ENCODE peak calls at places on chromosome 2, in seven cellular contexts. One of them, this sample, is unnamed. For H3K4me1, the result is how much of the 10 kb centered on the place peaks cover.

GRCh38 chr2:28926837-28927236 is 32.4 kb downstream of the WDR43 start:
- DNase-seq in stomach: no peak
- DNase-seq in H1: no peak
- DNase-seq in spleen: no peak
- DNase-seq in prostate gland: no peak
- DNase-seq in breast epithelium: no peak
- DNase-seq in HCT116: no peak
- DNase-seq in this sample: no peak

GRCh38 chr2:127805491-127805890 is 5.5 kb downstream of the WDR33 start:
- DNase-seq in stomach: no peak
- DNase-seq in breast epithelium: no peak
- DNase-seq in HCT116: no peak
- DNase-seq in H1: no peak
- DNase-seq in prostate gland: no peak
- DNase-seq in spleen: no peak
- DNase-seq in this sample: no peak

GRCh38 chr2:5723791-5724735 is 31.9 kb downstream of the SOX11 start:
- DNase-seq in spleen: no peak
- DNase-seq in breast epithelium: no peak
- DNase-seq in stomach: no peak
- DNase-seq in H1: no peak
- DNase-seq in prostate gland: no peak
- DNase-seq in HCT116: no peak
- DNase-seq in this sample: peak

GRCh38 chr2:179900655-179901054 is 39.2 kb upstream of the ZNF385B start:
- DNase-seq in breast epithelium: no peak
- DNase-seq in H1: no peak
- DNase-seq in spleen: no peak
- DNase-seq in stomach: no peak
- DNase-seq in HCT116: no peak
- DNase-seq in prostate gland: no peak
- DNase-seq in this sample: no peak

GRCh38 chr2:219314804-219315468 is 5.7 kb upstream of the PTPRN start:
- DNase-seq in HCT116: no peak
- DNase-seq in breast epithelium: no peak
- DNase-seq in stomach: no peak
- DNase-seq in H1: no peak
- DNase-seq in prostate gland: no peak
- DNase-seq in spleen: no peak
- DNase-seq in this sample: no peak

GRCh38 chr2:229003256-229003655 is 267.8 kb downstream of the PID1 start:
- DNase-seq in HCT116: no peak
- DNase-seq in H1: no peak
- DNase-seq in stomach: no peak
- DNase-seq in prostate gland: no peak
- DNase-seq in breast epithelium: no peak
- DNase-seq in spleen: no peak
- DNase-seq in this sample: no peak

GRCh38 chr2:129799036-129799958 is 180.2 kb upstream of the RAB6C start:
- DNase-seq in breast epithelium: no peak
- DNase-seq in HCT116: no peak
- DNase-seq in spleen: no peak
- DNase-seq in H1: no peak
- DNase-seq in stomach: no peak
- DNase-seq in prostate gland: no peak
- DNase-seq in this sample: no peak

GRCh38 chr2:214069254-214069653 is 341.6 kb upstream of the VWC2L start:
- DNase-seq in spleen: no peak
- DNase-seq in prostate gland: peak
- DNase-seq in H1: no peak
- DNase-seq in stomach: no peak
- DNase-seq in breast epithelium: no peak
- DNase-seq in HCT116: peak
- DNase-seq in this sample: no peak

GRCh38 chr2:121748202-121748601 is 7.2 kb upstream of the TSN start:
- DNase-seq in H1: no peak
- DNase-seq in HCT116: peak
- DNase-seq in spleen: no peak
- DNase-seq in stomach: no peak
- DNase-seq in breast epithelium: no peak
- DNase-seq in prostate gland: no peak
- DNase-seq in this sample: no peak

GRCh38 chr2:96103388-96103705 is 13.0 kb downstream of the ADRA2B start:
- DNase-seq in HCT116: no peak
- DNase-seq in prostate gland: no peak
- DNase-seq in breast epithelium: no peak
- DNase-seq in stomach: peak
- DNase-seq in spleen: peak
- DNase-seq in H1: no peak
- DNase-seq in this sample: no peak

GRCh38 chr2:172438064-172438421 is 10.7 kb downstream of the ITGA6 start:
- DNase-seq in prostate gland: no peak
- DNase-seq in breast epithelium: no peak
- DNase-seq in HCT116: no peak
- DNase-seq in spleen: no peak
- DNase-seq in stomach: no peak
- DNase-seq in H1: no peak
- DNase-seq in this sample: no peak
- H3K4me3 ChIP-seq in prostate gland: no peak
- H3K4me3 ChIP-seq in breast epithelium: no peak
- H3K4me3 ChIP-seq in HCT116: peak
- H3K4me3 ChIP-seq in spleen: no peak
- H3K4me3 ChIP-seq in stomach: no peak
- H3K4me3 ChIP-seq in H1: no peak
- H3K4me3 ChIP-seq in this sample: no peak

DNA sequence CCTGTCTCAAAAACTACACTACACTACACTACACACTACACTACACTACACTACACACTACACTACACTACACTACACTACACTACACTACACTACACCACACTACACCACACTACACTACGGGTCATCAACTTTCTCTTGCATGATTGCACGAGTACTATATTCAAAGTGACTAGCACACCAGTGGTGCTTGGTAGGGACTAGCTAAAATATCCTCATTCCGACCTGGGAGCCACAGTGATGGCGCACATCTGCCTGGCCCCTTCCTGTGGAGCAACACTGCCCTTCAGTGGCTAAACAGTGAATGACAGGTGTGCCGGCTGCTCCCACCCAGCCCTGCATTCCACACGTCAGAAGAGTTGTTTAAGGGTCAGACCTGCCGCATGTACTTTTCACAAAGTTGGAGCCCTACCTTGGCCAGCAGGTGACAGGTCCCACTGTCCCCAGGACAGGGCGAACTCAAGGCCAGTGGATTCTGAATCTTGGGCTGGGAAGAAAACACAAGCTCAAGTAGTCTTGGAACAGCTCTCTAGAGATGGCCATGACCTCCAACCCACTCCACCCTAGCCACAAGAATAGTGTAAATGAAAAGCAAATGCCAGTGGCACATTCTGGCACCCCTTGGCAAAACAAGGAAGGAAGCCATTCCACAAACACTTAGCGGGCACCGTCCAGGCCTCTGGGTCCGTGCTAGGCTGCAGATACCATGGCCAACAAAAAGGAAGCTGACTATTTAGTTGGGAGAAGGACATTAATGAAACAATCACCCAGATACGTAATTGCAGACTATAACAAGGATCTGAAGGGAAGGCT is 79.7 kb upstream of the MSH2 start:
- DNase-seq in spleen: peak
- DNase-seq in breast epithelium: peak
- DNase-seq in stomach: peak
- DNase-seq in H1: peak
- DNase-seq in HCT116: peak
- DNase-seq in prostate gland: peak
- DNase-seq in this sample: peak
- TF ChIP-seq POLR2AphosphoS5 in spleen: peak
- TF ChIP-seq POLR2AphosphoS5 in breast epithelium: peak
- TF ChIP-seq POLR2AphosphoS5 in stomach: peak
- TF ChIP-seq POLR2AphosphoS5 in H1: no peak
- TF ChIP-seq POLR2AphosphoS5 in HCT116: no peak
- TF ChIP-seq POLR2AphosphoS5 in prostate gland: peak
- TF ChIP-seq POLR2AphosphoS5 in this sample: peak

DNA sequence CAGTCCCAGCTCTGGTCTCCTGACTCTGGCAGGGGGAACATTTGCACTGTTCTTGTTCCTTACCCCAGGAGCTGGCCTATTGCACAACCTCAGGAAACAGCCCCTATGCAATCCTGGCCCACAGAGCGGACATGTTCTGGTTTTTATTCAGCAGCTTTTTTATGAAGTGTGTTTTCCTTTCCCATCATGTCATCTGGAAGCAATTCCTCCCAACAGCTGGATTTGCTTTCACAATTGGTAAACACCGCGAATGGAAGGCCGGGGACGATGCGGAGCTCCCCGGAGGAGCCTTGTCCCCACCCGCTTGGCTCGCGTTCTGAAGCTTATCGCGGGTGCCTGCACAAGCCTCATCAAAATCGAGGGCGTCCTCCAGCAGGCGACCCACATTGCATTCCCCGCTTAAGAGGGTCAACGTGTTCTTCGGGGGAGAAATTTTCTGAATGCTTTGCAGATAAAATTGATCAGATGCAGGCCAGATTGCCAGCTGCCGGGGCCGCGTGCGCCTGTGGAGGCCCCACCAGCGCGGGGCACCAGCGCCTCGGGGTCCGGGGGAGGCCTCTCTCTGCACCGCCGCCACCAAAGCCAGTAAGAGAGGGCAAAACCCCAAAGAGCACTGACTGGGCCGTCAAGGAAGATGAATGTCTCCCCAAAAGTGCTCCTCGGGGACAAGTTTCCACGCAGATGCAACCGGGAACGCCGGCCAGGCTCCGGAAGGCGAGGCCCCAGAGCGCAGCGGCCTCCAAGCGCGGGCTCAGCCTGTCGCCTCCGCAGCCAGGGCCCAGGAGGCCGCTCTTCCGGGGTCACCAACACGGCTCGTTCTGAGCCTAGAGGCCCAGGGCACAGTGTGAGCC is 60.3 kb upstream of the SP3 start:
- DNase-seq in spleen: no peak
- DNase-seq in HCT116: no peak
- DNase-seq in breast epithelium: no peak
- DNase-seq in prostate gland: peak
- DNase-seq in H1: no peak
- DNase-seq in stomach: peak
- DNase-seq in this sample: peak
- H3K4me1 ChIP-seq in spleen: half or more
- H3K4me1 ChIP-seq in HCT116: under half
- H3K4me1 ChIP-seq in breast epithelium: under half
- H3K4me1 ChIP-seq in prostate gland: under half
- H3K4me1 ChIP-seq in H1: under half
- H3K4me1 ChIP-seq in stomach: under half
- H3K4me1 ChIP-seq in this sample: under half

DNA sequence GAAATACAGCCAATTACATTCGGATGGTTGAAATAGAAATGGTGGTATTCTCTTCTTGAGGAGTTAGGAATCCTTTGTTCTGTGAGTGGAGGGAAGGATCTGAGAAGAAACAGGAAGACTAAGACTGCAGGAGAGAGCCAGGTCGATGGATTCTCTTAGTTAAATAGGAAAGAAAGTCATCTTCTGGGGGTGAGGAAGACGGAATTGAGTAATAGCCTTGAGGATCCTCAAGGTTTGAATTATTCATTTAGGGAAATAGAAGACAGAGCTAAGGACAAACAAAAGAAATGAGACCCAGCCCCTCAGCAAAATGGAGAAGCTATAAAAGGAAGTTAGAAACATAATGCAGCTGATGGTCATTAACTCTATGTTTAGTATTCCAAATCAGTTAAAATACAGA is 1.8 kb downstream of the LAPTM4A start:
- DNase-seq in breast epithelium: no peak
- DNase-seq in stomach: no peak
- DNase-seq in spleen: no peak
- DNase-seq in prostate gland: no peak
- DNase-seq in H1: no peak
- DNase-seq in HCT116: no peak
- DNase-seq in this sample: no peak
- H3K4me3 ChIP-seq in breast epithelium: peak
- H3K4me3 ChIP-seq in stomach: peak
- H3K4me3 ChIP-seq in spleen: peak
- H3K4me3 ChIP-seq in prostate gland: peak
- H3K4me3 ChIP-seq in H1: peak
- H3K4me3 ChIP-seq in HCT116: no peak
- H3K4me3 ChIP-seq in this sample: peak